ENCODE peak calls at places on chromosomes 12 and 14, in six cellular contexts. V, Q, L, M, X and S are unnamed samples.

GRCh38 chr14:97994020-97994531 is 1196.9 kb downstream of the VRK1 start:
- DNase-seq in M (no peak), Q (peak; percentile 42), V (no peak), L (no peak), X (no peak), S (no peak)

GRCh38 chr14:65237023-65237814 is 134.9 kb upstream of the MAX start:
- DNase-seq in X (no peak), Q (no peak), V (no peak), L (no peak), M (no peak), S (no peak)

GRCh38 chr12:15154108-15154507 is 67.1 kb downstream of the RERG start:
- DNase-seq in M (no peak), L (no peak), V (no peak), X (no peak), Q (no peak), S (no peak)

GRCh38 chr14:98974113-98974512 is 297.9 kb downstream of the BCL11B start:
- DNase-seq in X (no peak), Q (no peak), M (no peak), V (no peak), L (no peak), S (no peak)

GRCh38 chr12:32532951-32533350 is 133.6 kb downstream of the FGD4 start:
- DNase-seq in M (no peak), V (no peak), L (no peak), Q (no peak), X (no peak), S (no peak)

GRCh38 chr14:72804653-72805180 is 89.2 kb downstream of the DPF3 start:
- DNase-seq in X (no peak), L (no peak), Q (no peak), V (no peak), M (no peak), S (no peak)

GRCh38 chr12:4164591-4165558 is 108.7 kb upstream of the CCND2 start:
- DNase-seq in Q (peak; percentile 77), L (peak; percentile 90), M (no peak), V (no peak), X (peak; percentile 30), S (peak; percentile 40)

GRCh38 chr12:130787445-130788410 is 51.3 kb downstream of the STX2 start:
- DNase-seq in Q (no peak), M (no peak), L (peak; percentile 44), X (no peak), V (no peak), S (no peak)

GRCh38 chr14:45252356-45253069 is 489 bp downstream of the MIS18BP1 start:
- DNase-seq in V (no peak), L (no peak), Q (peak; percentile 43), X (no peak), M (no peak), S (no peak)

GRCh38 chr14:92704036-92704804 is 44.2 kb downstream of the LGMN start:
- DNase-seq in L (no peak), V (no peak), Q (no peak), M (no peak), X (no peak), S (no peak)

GRCh38 chr14:103562385-103563088 is at the start of the genes BAG5 and COA8:
- DNase-seq in V (peak; percentile 72), Q (peak; percentile 90), X (peak; percentile 82), M (peak; percentile 95), L (peak; percentile 93), S (no peak)

GRCh38 chr14:103126873-103127304 is 3.6 kb downstream of the TNFAIP2 start:
- DNase-seq in V (no peak), M (no peak), L (peak; percentile 76), Q (no peak), X (no peak), S (no peak)

GRCh38 chr12:21771311-21771710 is 3.2 kb downstream of the KCNJ8 start:
- DNase-seq in M (no peak), L (no peak), X (no peak), V (no peak), Q (no peak), S (no peak)

GRCh38 chr14:38593477-38593876 is 337.6 kb upstream of the CLEC14A start:
- DNase-seq in L (no peak), X (no peak), Q (no peak), M (no peak), V (no peak), S (no peak)

GRCh38 chr14:105471823-105472495 is 2.7 kb upstream of the CRIP2 start:
- DNase-seq in Q (no peak), X (no peak), M (no peak), V (no peak), L (no peak), S (no peak)

GRCh38 chr12:34625116-34625515 is 602.8 kb downstream of the ALG10 start:
- DNase-seq in Q (no peak), V (no peak), L (no peak), M (peak; percentile 4), X (no peak), S (no peak)

GRCh38 chr14:72946491-72946890 is 20.2 kb downstream of the DCAF4 start:
- DNase-seq in Q (no peak), X (no peak), L (no peak), M (no peak), V (no peak), S (no peak)

GRCh38 chr14:96409701-96410100 is 17.8 kb downstream of the AK7 start:
- DNase-seq in Q (no peak), V (no peak), L (no peak), M (no peak), X (no peak), S (no peak)

GRCh38 chr14:89792489-89793366 is 161.8 kb downstream of the EFCAB11 start:
- DNase-seq in Q (no peak), L (no peak), V (no peak), M (no peak), X (no peak), S (no peak)

GRCh38 chr12:105107176-105107496 is 395 bp upstream of the WASHC4 start:
- DNase-seq in X (no peak), V (no peak), L (no peak), M (no peak), Q (no peak), S (no peak)

GRCh38 chr14:104082807-104083206 is 2.7 kb upstream of the ASPG start:
- DNase-seq in L (no peak), M (no peak), V (no peak), X (no peak), Q (no peak), S (no peak)

GRCh38 chr12:104280703-104281458 is 22.7 kb upstream of the EID3 start:
- DNase-seq in L (no peak), X (no peak), V (peak; percentile 72), M (no peak), Q (no peak), S (no peak)

GRCh38 chr14:75188520-75189267 is 12.3 kb upstream of the TMED10 start:
- DNase-seq in X (no peak), Q (no peak), M (no peak), V (no peak), L (no peak), S (no peak)

GRCh38 chr12:33439587-33440011 is at the start of gene SYT10:
- DNase-seq in V (no peak), L (peak; percentile 87), Q (no peak), X (no peak), M (peak; percentile 78), S (no peak)

GRCh38 chr12:101455685-101456084 is 19.5 kb upstream of the SPIC start:
- DNase-seq in V (no peak), Q (peak; percentile 54), L (no peak), M (no peak), X (peak; percentile 3), S (no peak)

GRCh38 chr12:67425394-67425793 is 156.2 kb downstream of the CAND1 start:
- DNase-seq in M (no peak), L (no peak), Q (no peak), V (no peak), X (no peak), S (no peak)

GRCh38 chr12:102010265-102010994 is 51.4 kb downstream of the WASHC3 start:
- DNase-seq in X (no peak), M (no peak), L (no peak), Q (no peak), V (no peak), S (no peak)